ENCODE peak calls at places on chromosomes 13 and 19, in five cellular contexts. Q, E, P, W and F are unnamed samples.

GRCh38 chr19:18733196-18733647 is 49.7 kb downstream of the CRTC1 start:
- DNase-seq in Q (peak; percentile 89), E (peak; percentile 96), P (no peak), W (no peak), F (no peak)

GRCh38 chr13:46551410-46552301 is 1.3 kb upstream of the LRCH1 start:
- DNase-seq in Q (peak; percentile 77), E (peak; percentile 88), P (no peak), W (peak; percentile 55), F (peak; percentile 56)

GRCh38 chr13:28313579-28313978 is 175.2 kb downstream of the PAN3 start:
- DNase-seq in Q (peak; percentile 30), E (peak; percentile 70), P (no peak), W (peak; percentile 32), F (no peak)

GRCh38 chr13:113366031-113366588 is 2.2 kb upstream of the GRTP1 start:
- DNase-seq in Q (no peak), E (peak; percentile 91), P (no peak), W (no peak), F (no peak)

GRCh38 chr19:4370418-4371041 is 27.2 kb downstream of the MPND start:
- DNase-seq in Q (no peak), E (peak; percentile 51), P (no peak), W (no peak), F (no peak)

GRCh38 chr19:48466571-48467325 is 2.4 kb upstream of the CYTH2 start:
- DNase-seq in Q (peak; percentile 63), E (peak; percentile 99), P (no peak), W (no peak), F (no peak)

GRCh38 chr19:37412700-37413099 is 41.8 kb downstream of the ZNF527 start:
- DNase-seq in Q (no peak), E (no peak), P (no peak), W (no peak), F (no peak)

GRCh38 chr19:19388568-19389555 is 16.6 kb upstream of the GATAD2A start:
- DNase-seq in Q (no peak), E (peak; percentile 35), P (no peak), W (no peak), F (no peak)

GRCh38 chr13:66114127-66114526 is 1116.0 kb downstream of the PCDH9 start:
- DNase-seq in Q (no peak), E (no peak), P (no peak), W (no peak), F (no peak)

GRCh38 chr19:27872370-27872769 is 1340.6 kb downstream of the UQCRFS1 start:
- DNase-seq in Q (no peak), E (no peak), P (no peak), W (no peak), F (no peak)

GRCh38 chr13:39881887-39882286 is 226.4 kb downstream of the COG6 start:
- DNase-seq in Q (no peak), E (no peak), P (no peak), W (no peak), F (no peak)

GRCh38 chr13:43078399-43078798 is 55.0 kb downstream of the DNAJC15 start:
- DNase-seq in Q (no peak), E (no peak), P (no peak), W (no peak), F (no peak)

GRCh38 chr19:42634409-42635232 is 39.9 kb upstream of the CEACAM8 start:
- DNase-seq in Q (peak; percentile 46), E (peak; percentile 87), P (no peak), W (peak; percentile 51), F (peak; percentile 8)

GRCh38 chr13:99585609-99586008 is 84.3 kb downstream of the TM9SF2 start:
- DNase-seq in Q (no peak), E (no peak), P (no peak), W (no peak), F (no peak)